ENCODE peak calls at places on chromosomes 5 and 9, in nine cellular contexts. F is HCT116, V is left lung, U is mucosa of descending colon, K is DND-41, Y is colonic mucosa, D is left ventricle myocardium inferior, S is PC-3, R is spleen. L is an unnamed sample.

GRCh38 chr9:3903906-3904305 is 378.1 kb upstream of the RFX3 start:
- DNase-seq in F (no peak), V (no peak), U (no peak), K (no peak), Y (no peak), D (no peak), S (no peak), R (no peak), L (no peak)

GRCh38 chr5:109413463-109413862 is 3.7 kb upstream of the PJA2 start:
- DNase-seq in F (no peak), V (no peak), U (no peak), K (no peak), Y (no peak), D (no peak), S (no peak), R (no peak), L (no peak)

GRCh38 chr9:95785209-95785608 is 90.3 kb upstream of the ERCC6L2 start:
- DNase-seq in F (no peak), V (no peak), U (no peak), K (no peak), Y (no peak), D (no peak), S (no peak), R (no peak), L (no peak)

GRCh38 chr5:88245241-88245892 is 23.3 kb downstream of the TMEM161B start:
- DNase-seq in F (no peak), V (no peak), U (no peak), K (no peak), Y (no peak), D (no peak), S (no peak), R (no peak), L (no peak)

GRCh38 chr5:63963080-63963735 is 963 bp upstream of the HTR1A start:
- DNase-seq in F (peak; percentile 19), V (no peak), U (no peak), K (peak; percentile 45), Y (peak; percentile 51), D (no peak), S (peak; percentile 74), R (no peak), L (peak; percentile 6)

GRCh38 chr5:159003045-159004030 is 96.4 kb downstream of the EBF1 start:
- DNase-seq in F (no peak), V (no peak), U (no peak), K (peak; percentile 11), Y (no peak), D (no peak), S (peak; percentile 77), R (no peak), L (peak; percentile 33)

GRCh38 chr9:121616356-121616755 is 35.1 kb upstream of the DAB2IP start:
- DNase-seq in F (no peak), V (no peak), U (no peak), K (no peak), Y (no peak), D (no peak), S (no peak), R (no peak), L (no peak)

GRCh38 chr9:95182854-95183563 is 134.5 kb downstream of the FANCC start:
- DNase-seq in F (no peak), V (no peak), U (no peak), K (no peak), Y (no peak), D (no peak), S (no peak), R (no peak), L (no peak)

GRCh38 chr9:124559871-124560270 is 52.7 kb upstream of the NR5A1 start:
- DNase-seq in F (no peak), V (no peak), U (no peak), K (no peak), Y (peak; percentile 24), D (no peak), S (peak; percentile 85), R (no peak), L (no peak)

GRCh38 chr5:132830436-132831094 is at the start of gene SHROOM1:
- DNase-seq in F (peak; percentile 44), V (peak; percentile 91), U (peak; percentile 83), K (no peak), Y (peak; percentile 78), D (peak; percentile 69), S (peak; percentile 68), R (peak; percentile 80), L (no peak)

GRCh38 chr5:126972062-126972895 is 58.1 kb downstream of the MARCHF3 start:
- DNase-seq in F (no peak), V (no peak), U (no peak), K (no peak), Y (peak; percentile 51), D (no peak), S (no peak), R (no peak), L (no peak)

GRCh38 chr5:31661257-31661656 is 22.3 kb downstream of the PDZD2 start:
- DNase-seq in F (no peak), V (no peak), U (no peak), K (no peak), Y (no peak), D (no peak), S (peak; percentile 63), R (no peak), L (no peak)

GRCh38 chr5:109692011-109692410 is 2.3 kb downstream of the MAN2A1 start:
- DNase-seq in F (no peak), V (no peak), U (no peak), K (no peak), Y (no peak), D (no peak), S (peak; percentile 34), R (no peak), L (no peak)

GRCh38 chr9:129547869-129548570 is 72.9 kb downstream of the C9orf50 start:
- DNase-seq in F (no peak), V (no peak), U (no peak), K (no peak), Y (no peak), D (no peak), S (no peak), R (no peak), L (no peak)

GRCh38 chr9:136052433-136052880 is 42.6 kb downstream of the NACC2 start:
- DNase-seq in F (no peak), V (peak; percentile 83), U (peak; percentile 65), K (no peak), Y (peak; percentile 39), D (no peak), S (peak; percentile 33), R (no peak), L (no peak)

GRCh38 chr9:101029300-101030021 is 934 bp downstream of the PLPPR1 start:
- DNase-seq in F (no peak), V (peak; percentile 57), U (peak; percentile 31), K (no peak), Y (no peak), D (no peak), S (no peak), R (no peak), L (no peak)

GRCh38 chr9:101028346-101029299 is at the start of gene PLPPR1:
- DNase-seq in F (no peak), V (peak; percentile 86), U (peak; percentile 55), K (no peak), Y (peak; percentile 76), D (peak; percentile 18), S (no peak), R (peak; percentile 66), L (no peak)

GRCh38 chr9:101027246-101027645 is 1.3 kb upstream of the PLPPR1 start:
- DNase-seq in F (no peak), V (no peak), U (no peak), K (no peak), Y (no peak), D (no peak), S (no peak), R (no peak), L (no peak)

GRCh38 chr9:101027733-101028345 is 688 bp upstream of the PLPPR1 start:
- DNase-seq in F (no peak), V (no peak), U (no peak), K (no peak), Y (no peak), D (no peak), S (no peak), R (no peak), L (no peak)

DNA sequence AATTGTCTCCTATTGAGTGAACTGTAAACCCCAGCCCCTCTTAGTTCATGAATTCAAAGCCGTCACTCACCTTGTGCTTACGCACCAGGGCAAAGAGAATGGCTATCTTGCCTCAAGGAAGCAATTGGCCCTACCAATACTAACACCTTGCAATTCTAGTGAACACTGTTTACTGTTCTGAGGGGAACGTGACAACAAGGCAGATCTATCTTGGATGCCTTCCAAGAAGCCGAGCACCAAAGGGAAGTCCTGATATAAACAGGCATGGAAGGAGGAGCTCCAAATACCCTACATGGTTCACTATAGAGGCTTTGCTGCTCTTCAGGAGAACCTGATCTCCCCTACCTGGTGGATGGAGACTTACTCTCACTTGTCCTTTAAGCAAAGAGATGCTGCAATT is 1.7 kb upstream of the PLPPR1 start:
- DNase-seq in F (no peak), V (no peak), U (no peak), K (no peak), Y (peak; percentile 39), D (no peak), S (no peak), R (no peak), L (no peak)
- H3K4me3 ChIP-seq in F (no peak overlapping the region), V (no peak overlapping the region), U (no peak overlapping the region), K (no peak overlapping the region), Y (no peak overlapping the region), D (no peak overlapping the region), S (no peak overlapping the region), R (no peak overlapping the region), L (no peak overlapping the region)

GRCh38 chr9:404229-404628 is 189.6 kb downstream of the DOCK8 start:
- DNase-seq in F (no peak), V (no peak), U (no peak), K (no peak), Y (no peak), D (no peak), S (peak; percentile 25), R (no peak), L (no peak)
- H3K36me3 ChIP-seq in F (no peaks in the 10 kb centered on the region), V (peaks cover 81% of the 10 kb centered on the region), U (no peaks in the 10 kb centered on the region), K (peaks cover 91% of the 10 kb centered on the region), Y (no peaks in the 10 kb centered on the region), D (no peaks in the 10 kb centered on the region), S (no peaks in the 10 kb centered on the region), R (peaks cover 84% of the 10 kb centered on the region), L (no peaks in the 10 kb centered on the region)

GRCh38 chr5:55896663-55897062 is 45.5 kb downstream of the IL31RA start:
- DNase-seq in F (no peak), V (no peak), U (no peak), K (no peak), Y (no peak), D (no peak), S (no peak), R (no peak), L (no peak)
- TF ChIP-seq CTCF in F (no peak), V (no peak), U (no peak), K (no peak), Y (no peak), D (no peak), S (no peak), R (no peak), L (no peak)

DNA sequence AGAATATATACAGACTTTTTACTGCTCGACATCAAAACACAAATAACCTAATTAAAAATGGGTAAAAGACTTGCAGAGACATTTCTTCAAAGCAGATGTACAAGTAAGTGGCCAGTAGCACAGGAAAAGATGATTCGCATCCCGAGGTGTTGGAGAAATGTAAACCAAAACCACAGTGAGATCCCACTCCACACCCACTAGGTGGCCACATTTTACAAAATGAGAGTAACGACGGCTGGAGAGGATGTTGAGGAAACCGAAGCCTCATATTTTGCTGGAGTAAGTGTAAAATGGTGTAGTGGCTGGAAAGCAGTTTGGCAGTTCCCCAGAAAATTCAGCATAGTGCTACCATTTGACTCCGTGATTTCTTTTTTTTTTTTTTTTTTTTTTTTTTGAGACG is 21.3 kb upstream of the GBGT1 start:
- DNase-seq in F (peak; percentile 64), V (no peak), U (no peak), K (peak; percentile 57), Y (peak; percentile 55), D (no peak), S (peak; percentile 78), R (no peak), L (peak; percentile 13)
- H3K4me3 ChIP-seq in F (peak overlapping the region; percentile 3), V (no peak overlapping the region), U (no peak overlapping the region), K (no peak overlapping the region), Y (no peak overlapping the region), D (no peak overlapping the region), S (no peak overlapping the region), R (no peak overlapping the region), L (no peak overlapping the region)